ENCODE peak calls at places on chromosome 5, in ten cellular contexts. H is left ventricle myocardium inferior, F is HL-60, Q is neural progenitor cell, X is lung, R is IMR-90, Z is PC-3, E is uterus, T is stomach, J is tibial artery. O is an unnamed sample.

GRCh38 chr5:58114324-58114723 is 345.6 kb downstream of the PLK2 start:
- DNase-seq in H (no peak), F (no peak), Q (no peak), X (no peak), R (peak), Z (peak), E (no peak), T (no peak), J (no peak), O (peak)

GRCh38 chr5:317086-317811 is 4.3 kb upstream of the AHRR start:
- DNase-seq in H (no peak), F (peak), Q (peak), X (no peak), R (peak), Z (peak), E (no peak), T (no peak), J (no peak), O (no peak)

GRCh38 chr5:107376546-107377276 is 294.0 kb downstream of the EFNA5 start:
- DNase-seq in H (no peak), F (no peak), Q (no peak), X (no peak), R (peak), Z (no peak), E (no peak), T (no peak), J (no peak), O (no peak)

GRCh38 chr5:115766608-115767007 is 49.9 kb downstream of the CDO1 start:
- DNase-seq in H (no peak), F (no peak), Q (no peak), X (no peak), R (no peak), Z (no peak), E (no peak), T (no peak), J (no peak), O (no peak)

GRCh38 chr5:111635946-111636315 is 121.1 kb downstream of the NREP start:
- DNase-seq in H (no peak), F (no peak), Q (no peak), X (no peak), R (peak), Z (no peak), E (no peak), T (no peak), J (no peak), O (no peak)

GRCh38 chr5:112146323-112146848 is 272.7 kb downstream of the EPB41L4A start:
- DNase-seq in H (no peak), F (no peak), Q (no peak), X (no peak), R (peak), Z (peak), E (peak), T (no peak), J (peak), O (peak)

GRCh38 chr5:102536323-102536928 is 37.6 kb upstream of the SLCO6A1 start:
- DNase-seq in H (no peak), F (no peak), Q (no peak), X (no peak), R (peak), Z (peak), E (no peak), T (no peak), J (no peak), O (no peak)

GRCh38 chr5:33257807-33258491 is 182.8 kb upstream of the TARS1 start:
- DNase-seq in H (no peak), F (no peak), Q (no peak), X (no peak), R (peak), Z (peak), E (no peak), T (no peak), J (no peak), O (no peak)

GRCh38 chr5:170861855-170862766 is at the start of gene RANBP17:
- DNase-seq in H (peak), F (no peak), Q (peak), X (peak), R (peak), Z (peak), E (no peak), T (peak), J (no peak), O (no peak)

GRCh38 chr5:17996002-17996401 is 361.7 kb downstream of the TAF11L14 start:
- DNase-seq in H (no peak), F (no peak), Q (no peak), X (no peak), R (no peak), Z (peak), E (no peak), T (no peak), J (no peak), O (no peak)

DNA sequence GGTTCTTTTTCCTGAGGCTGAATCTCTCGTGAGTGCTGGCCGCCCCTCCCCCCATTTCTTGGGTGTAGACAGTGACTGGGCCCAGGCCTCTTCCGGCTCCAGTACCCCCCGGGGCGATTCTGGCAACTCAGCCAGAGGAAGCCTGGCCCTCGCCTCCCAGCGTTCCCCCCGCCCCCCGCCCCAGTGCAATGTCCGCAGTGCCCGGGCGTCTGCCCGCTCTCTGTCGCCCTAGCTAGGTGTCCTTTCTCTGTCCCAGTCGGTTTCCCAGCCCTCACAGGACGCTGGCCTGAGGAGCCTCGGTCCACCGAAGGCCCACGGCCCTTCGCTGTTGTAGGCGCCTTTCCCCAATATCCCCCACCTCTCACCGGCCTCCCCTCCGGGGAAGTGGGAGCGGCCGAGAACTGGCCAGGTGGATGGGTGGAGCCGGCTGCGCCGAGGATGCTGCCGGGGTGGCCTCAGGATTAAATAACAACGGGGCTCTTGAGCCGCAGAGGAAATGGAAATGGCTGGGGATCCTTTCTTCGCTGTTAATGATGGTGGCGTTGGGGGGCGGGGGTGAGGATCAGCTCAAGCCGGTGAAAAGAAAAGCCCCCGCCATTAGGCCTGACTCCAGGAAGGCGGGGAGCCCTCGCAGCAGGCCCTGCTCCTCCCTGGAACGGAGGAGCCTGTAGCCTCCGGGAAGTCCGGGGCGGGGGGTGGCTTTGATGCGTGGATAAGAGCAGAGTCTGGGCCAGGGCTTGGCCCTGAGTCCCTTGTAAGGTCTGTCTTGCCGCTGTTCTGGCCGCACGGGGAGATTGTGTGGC is 1.1 kb upstream of the SPRY4 start:
- DNase-seq in H (peak), F (no peak), Q (peak), X (peak), R (peak), Z (peak), E (no peak), T (peak), J (peak), O (no peak)
- H3K27ac ChIP-seq in H (peak), F (no peak), Q (no peak), X (peak), R (peak), Z (peak), E (peak), T (peak), J (peak), O (peak)

GRCh38 chr5:175654346-175654745 is 3.5 kb upstream of the HRH2 start:
- DNase-seq in H (no peak), F (no peak), Q (no peak), X (no peak), R (no peak), Z (no peak), E (no peak), T (no peak), J (no peak), O (no peak)

GRCh38 chr5:175654807-175655206 is 3.1 kb upstream of the HRH2 start:
- DNase-seq in H (no peak), F (no peak), Q (no peak), X (no peak), R (no peak), Z (peak), E (no peak), T (no peak), J (no peak), O (no peak)

GRCh38 chr5:175652741-175653663 is 4.9 kb upstream of the HRH2 start:
- DNase-seq in H (no peak), F (no peak), Q (no peak), X (no peak), R (no peak), Z (no peak), E (no peak), T (no peak), J (no peak), O (no peak)

GRCh38 chr5:175655411-175655810 is 2.5 kb upstream of the HRH2 start:
- DNase-seq in H (no peak), F (no peak), Q (no peak), X (no peak), R (no peak), Z (no peak), E (no peak), T (no peak), J (no peak), O (no peak)

DNA sequence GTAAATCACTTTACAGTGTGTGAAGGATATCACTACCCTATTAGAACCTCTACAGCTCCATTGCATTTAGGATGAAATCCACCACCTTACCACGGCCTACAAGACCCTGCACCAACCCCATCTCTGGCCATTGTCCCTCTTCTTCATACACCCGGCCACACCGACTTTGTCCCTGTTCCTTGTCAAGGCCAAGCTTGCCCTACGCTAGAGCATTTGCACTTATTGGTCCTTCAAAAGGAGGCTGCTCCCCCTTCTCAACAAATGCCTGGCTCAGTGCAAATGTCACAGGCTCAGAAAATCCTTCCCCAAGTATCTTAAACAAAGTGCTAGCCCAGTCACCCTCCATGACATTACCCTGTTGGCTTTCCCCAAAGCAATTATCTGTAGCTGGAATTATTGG is 4.1 kb upstream of the HRH2 start:
- DNase-seq in H (no peak), F (no peak), Q (no peak), X (no peak), R (no peak), Z (no peak), E (no peak), T (no peak), J (no peak), O (no peak)
- H3K27ac ChIP-seq in H (no peak), F (no peak), Q (no peak), X (no peak), R (no peak), Z (no peak), E (no peak), T (no peak), J (peak), O (no peak)

DNA sequence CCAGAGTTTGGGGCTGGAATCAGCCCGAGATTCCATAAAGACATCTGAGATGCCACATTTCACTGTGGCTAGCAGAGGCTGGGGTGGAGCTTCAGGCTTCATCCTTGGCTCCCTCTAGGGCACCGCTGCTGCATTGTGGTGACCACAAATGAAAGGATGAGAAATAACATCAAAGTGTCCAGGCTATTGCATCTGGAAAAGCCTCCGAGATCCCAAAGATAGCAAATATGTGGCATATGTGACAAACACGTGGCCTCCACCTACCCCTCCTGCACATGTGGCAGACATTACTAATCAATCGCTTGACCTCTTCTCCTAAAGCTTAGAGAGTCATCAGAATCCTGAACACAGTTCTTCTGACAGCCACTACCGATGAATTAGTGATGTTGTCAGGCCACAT is 4.5 kb downstream of the SPARC start:
- DNase-seq in H (no peak), F (no peak), Q (no peak), X (no peak), R (no peak), Z (no peak), E (no peak), T (no peak), J (peak), O (no peak)
- H3K27ac ChIP-seq in H (peak), F (no peak), Q (no peak), X (peak), R (peak), Z (no peak), E (peak), T (peak), J (peak), O (peak)

GRCh38 chr5:133913413-133914155 is 54.8 kb downstream of the C5orf15 start:
- DNase-seq in H (no peak), F (no peak), Q (no peak), X (no peak), R (no peak), Z (no peak), E (no peak), T (peak), J (no peak), O (no peak)
- H3K27ac ChIP-seq in H (no peak), F (no peak), Q (no peak), X (no peak), R (no peak), Z (no peak), E (no peak), T (no peak), J (no peak), O (no peak)

GRCh38 chr5:74127377-74128338 is 501.7 kb downstream of the ARHGEF28 start:
- DNase-seq in H (no peak), F (no peak), Q (peak), X (no peak), R (peak), Z (peak), E (no peak), T (no peak), J (no peak), O (no peak)
- H3K27ac ChIP-seq in H (no peak), F (no peak), Q (no peak), X (peak), R (no peak), Z (no peak), E (no peak), T (no peak), J (no peak), O (peak)

DNA sequence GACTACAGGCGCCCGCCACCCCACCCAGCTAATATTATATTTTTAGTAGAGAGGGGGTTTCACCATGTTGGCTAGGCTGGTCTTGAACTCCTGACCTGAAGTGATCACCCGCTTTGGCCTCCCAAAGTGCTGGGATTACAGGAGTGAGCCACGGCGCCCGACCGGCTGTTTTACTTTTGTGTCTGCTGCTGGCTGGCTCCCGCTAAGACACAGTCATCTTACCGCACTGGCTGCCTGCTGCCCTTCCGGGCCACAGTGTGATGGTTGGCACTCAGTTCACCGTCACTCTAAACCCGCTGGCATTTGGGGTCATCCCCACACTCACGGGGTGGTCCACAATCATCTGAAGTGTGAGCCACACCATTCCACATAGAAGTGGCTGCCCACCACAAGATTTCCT is 93.7 kb downstream of the WDR41 start:
- DNase-seq in H (no peak), F (no peak), Q (no peak), X (no peak), R (no peak), Z (no peak), E (no peak), T (no peak), J (no peak), O (no peak)
- H3K27ac ChIP-seq in H (no peak), F (no peak), Q (no peak), X (no peak), R (no peak), Z (no peak), E (no peak), T (no peak), J (no peak), O (no peak)

DNA sequence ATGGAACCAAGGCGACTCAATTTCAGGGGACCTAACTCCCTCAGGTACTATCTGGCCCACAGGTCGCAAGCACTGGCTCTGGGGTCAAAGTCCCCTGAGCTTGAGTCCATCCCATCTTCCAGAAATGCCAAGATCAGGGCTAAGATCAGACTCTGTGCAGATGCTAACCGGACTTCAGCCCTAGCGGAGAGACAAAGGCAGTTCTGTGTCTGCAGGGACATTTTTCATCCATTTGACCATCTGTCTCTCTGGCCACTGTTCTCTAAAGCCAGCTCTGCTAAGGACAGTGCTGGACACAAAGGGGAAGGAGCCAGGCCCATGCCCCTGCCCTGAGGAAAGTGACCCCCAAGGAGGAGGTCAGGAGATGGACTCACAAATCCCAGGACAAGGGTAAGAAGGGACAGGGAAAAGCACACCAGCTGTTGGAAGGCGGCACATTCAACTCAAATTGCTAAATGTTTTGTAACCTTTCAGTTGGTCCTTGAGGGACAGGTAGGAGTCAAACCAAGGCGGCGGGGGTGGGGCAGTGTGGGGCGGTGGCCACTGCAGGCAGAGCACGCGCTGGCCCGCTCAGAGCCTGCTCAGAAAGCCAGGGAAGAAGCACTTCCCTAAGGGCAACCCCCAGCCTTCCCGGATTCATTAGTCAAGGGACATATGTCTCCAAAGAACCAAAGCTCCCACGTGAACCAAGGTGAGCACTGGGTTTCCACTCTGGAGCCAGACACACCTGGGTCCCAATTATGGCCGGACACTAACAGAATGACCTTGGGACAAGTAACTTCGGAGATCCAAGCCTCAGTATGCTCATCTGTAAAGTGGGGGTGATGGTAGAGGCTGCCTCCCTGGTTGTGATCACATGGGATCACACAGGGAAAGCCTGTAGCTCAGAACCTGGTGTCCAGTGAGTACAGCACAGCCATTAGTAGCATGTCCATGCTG is 42.8 kb downstream of the STK10 start:
- DNase-seq in H (no peak), F (no peak), Q (no peak), X (no peak), R (no peak), Z (no peak), E (no peak), T (no peak), J (no peak), O (no peak)
- H3K27ac ChIP-seq in H (peak), F (no peak), Q (no peak), X (no peak), R (no peak), Z (no peak), E (no peak), T (no peak), J (no peak), O (no peak)

O was measured in epithelial cell of prostate.